ENCODE peak calls at places on chromosomes 5 and 9, in nine cellular contexts. One of them, this sample, is unnamed.
A peak's percentile ranks its signal among the peaks of the same experiment; 100 is the strongest.

GRCh38 chr5:78300464-78301045 is 6.1 kb upstream of the AP3B1 start:
- DNase-seq in transverse colon: no peak
- DNase-seq in tibial nerve: no peak
- DNase-seq in heart left ventricle: no peak
- DNase-seq in spleen: no peak
- DNase-seq in A549: no peak
- DNase-seq in H54: no peak
- DNase-seq in breast epithelium: no peak
- DNase-seq in GM12892: no peak
- DNase-seq in this sample: no peak

GRCh38 chr5:42570946-42571625 is 147.8 kb downstream of the GHR start:
- DNase-seq in transverse colon: no peak
- DNase-seq in tibial nerve: no peak
- DNase-seq in heart left ventricle: no peak
- DNase-seq in spleen: no peak
- DNase-seq in A549: no peak
- DNase-seq in H54: no peak
- DNase-seq in breast epithelium: no peak
- DNase-seq in GM12892: no peak
- DNase-seq in this sample: no peak

GRCh38 chr9:127055745-127056402 is 66.6 kb downstream of the ANGPTL2 start:
- DNase-seq in transverse colon: no peak
- DNase-seq in tibial nerve: no peak
- DNase-seq in heart left ventricle: no peak
- DNase-seq in spleen: no peak
- DNase-seq in A549: no peak
- DNase-seq in H54: no peak
- DNase-seq in breast epithelium: no peak
- DNase-seq in GM12892: no peak
- DNase-seq in this sample: no peak

GRCh38 chr5:157303667-157304327 is 37.9 kb downstream of the CYFIP2 start:
- DNase-seq in transverse colon: no peak
- DNase-seq in tibial nerve: no peak
- DNase-seq in heart left ventricle: peak; percentile 61
- DNase-seq in spleen: no peak
- DNase-seq in A549: no peak
- DNase-seq in H54: no peak
- DNase-seq in breast epithelium: no peak
- DNase-seq in GM12892: no peak
- DNase-seq in this sample: no peak

GRCh38 chr9:29906065-29906464 is 2332.8 kb upstream of the C9orf72 start:
- DNase-seq in transverse colon: no peak
- DNase-seq in tibial nerve: no peak
- DNase-seq in heart left ventricle: no peak
- DNase-seq in spleen: no peak
- DNase-seq in A549: no peak
- DNase-seq in H54: no peak
- DNase-seq in breast epithelium: no peak
- DNase-seq in GM12892: no peak
- DNase-seq in this sample: no peak

GRCh38 chr5:149804478-149805450 is 74.7 kb downstream of the PPARGC1B start:
- DNase-seq in transverse colon: no peak
- DNase-seq in tibial nerve: no peak
- DNase-seq in heart left ventricle: no peak
- DNase-seq in spleen: no peak
- DNase-seq in A549: no peak
- DNase-seq in H54: no peak
- DNase-seq in breast epithelium: no peak
- DNase-seq in GM12892: no peak
- DNase-seq in this sample: no peak

GRCh38 chr5:17227868-17228267 is 10.4 kb downstream of the BASP1 start:
- DNase-seq in transverse colon: no peak
- DNase-seq in tibial nerve: no peak
- DNase-seq in heart left ventricle: no peak
- DNase-seq in spleen: no peak
- DNase-seq in A549: no peak
- DNase-seq in H54: no peak
- DNase-seq in breast epithelium: no peak
- DNase-seq in GM12892: no peak
- DNase-seq in this sample: no peak

GRCh38 chr9:1100945-1101344 is 50.8 kb downstream of the DMRT2 start:
- DNase-seq in transverse colon: peak; percentile 50
- DNase-seq in tibial nerve: no peak
- DNase-seq in heart left ventricle: peak; percentile 42
- DNase-seq in spleen: no peak
- DNase-seq in A549: no peak
- DNase-seq in H54: no peak
- DNase-seq in breast epithelium: no peak
- DNase-seq in GM12892: no peak
- DNase-seq in this sample: no peak

GRCh38 chr5:19880430-19880829 is 107.6 kb downstream of the CDH18 start:
- DNase-seq in transverse colon: no peak
- DNase-seq in tibial nerve: no peak
- DNase-seq in heart left ventricle: no peak
- DNase-seq in spleen: no peak
- DNase-seq in A549: no peak
- DNase-seq in H54: no peak
- DNase-seq in breast epithelium: no peak
- DNase-seq in GM12892: no peak
- DNase-seq in this sample: no peak

GRCh38 chr5:147786115-147786514 is 3.6 kb upstream of the JAKMIP2 start:
- DNase-seq in transverse colon: no peak
- DNase-seq in tibial nerve: no peak
- DNase-seq in heart left ventricle: no peak
- DNase-seq in spleen: no peak
- DNase-seq in A549: no peak
- DNase-seq in H54: no peak
- DNase-seq in breast epithelium: no peak
- DNase-seq in GM12892: no peak
- DNase-seq in this sample: no peak

GRCh38 chr5:147780924-147781530 is 1.5 kb downstream of the JAKMIP2 start:
- DNase-seq in transverse colon: no peak
- DNase-seq in tibial nerve: no peak
- DNase-seq in heart left ventricle: no peak
- DNase-seq in spleen: no peak
- DNase-seq in A549: no peak
- DNase-seq in H54: no peak
- DNase-seq in breast epithelium: no peak
- DNase-seq in GM12892: no peak
- DNase-seq in this sample: no peak

GRCh38 chr5:147784596-147784995 is 2.1 kb upstream of the JAKMIP2 start:
- DNase-seq in transverse colon: no peak
- DNase-seq in tibial nerve: no peak
- DNase-seq in heart left ventricle: no peak
- DNase-seq in spleen: no peak
- DNase-seq in A549: no peak
- DNase-seq in H54: no peak
- DNase-seq in breast epithelium: no peak
- DNase-seq in GM12892: no peak
- DNase-seq in this sample: no peak

GRCh38 chr5:147788023-147788422 is 5.5 kb upstream of the JAKMIP2 start:
- DNase-seq in transverse colon: no peak
- DNase-seq in tibial nerve: no peak
- DNase-seq in heart left ventricle: no peak
- DNase-seq in spleen: no peak
- DNase-seq in A549: no peak
- DNase-seq in H54: no peak
- DNase-seq in breast epithelium: no peak
- DNase-seq in GM12892: no peak
- DNase-seq in this sample: no peak

GRCh38 chr5:147782053-147783028 is at the start of gene JAKMIP2:
- DNase-seq in transverse colon: peak; percentile 42
- DNase-seq in tibial nerve: peak; percentile 52
- DNase-seq in heart left ventricle: peak; percentile 73
- DNase-seq in spleen: peak; percentile 91
- DNase-seq in A549: no peak
- DNase-seq in H54: peak; percentile 36
- DNase-seq in breast epithelium: no peak
- DNase-seq in GM12892: peak; percentile 5
- DNase-seq in this sample: peak; percentile 84
- TF ChIP-seq POLR2A in transverse colon: peak; percentile 22
- TF ChIP-seq POLR2A in tibial nerve: peak; percentile 19
- TF ChIP-seq POLR2A in heart left ventricle: no peak
- TF ChIP-seq POLR2A in spleen: no peak
- TF ChIP-seq POLR2A in A549: no peak
- TF ChIP-seq POLR2A in H54: peak; percentile 80
- TF ChIP-seq POLR2A in breast epithelium: no peak
- TF ChIP-seq POLR2A in GM12892: no peak
- TF ChIP-seq POLR2A in this sample: no peak

GRCh38 chr5:29894668-29895067 is 1298.8 kb upstream of the CDH6 start:
- DNase-seq in transverse colon: no peak
- DNase-seq in tibial nerve: no peak
- DNase-seq in heart left ventricle: no peak
- DNase-seq in spleen: no peak
- DNase-seq in A549: no peak
- DNase-seq in H54: no peak
- DNase-seq in breast epithelium: no peak
- DNase-seq in GM12892: no peak
- DNase-seq in this sample: no peak

GRCh38 chr5:29899583-29899982 is 1293.9 kb upstream of the CDH6 start:
- DNase-seq in transverse colon: no peak
- DNase-seq in tibial nerve: no peak
- DNase-seq in heart left ventricle: no peak
- DNase-seq in spleen: no peak
- DNase-seq in A549: no peak
- DNase-seq in H54: no peak
- DNase-seq in breast epithelium: no peak
- DNase-seq in GM12892: no peak
- DNase-seq in this sample: no peak

GRCh38 chr5:29897916-29898315 is 1295.6 kb upstream of the CDH6 start:
- DNase-seq in transverse colon: no peak
- DNase-seq in tibial nerve: no peak
- DNase-seq in heart left ventricle: no peak
- DNase-seq in spleen: no peak
- DNase-seq in A549: no peak
- DNase-seq in H54: no peak
- DNase-seq in breast epithelium: no peak
- DNase-seq in GM12892: no peak
- DNase-seq in this sample: no peak

DNA sequence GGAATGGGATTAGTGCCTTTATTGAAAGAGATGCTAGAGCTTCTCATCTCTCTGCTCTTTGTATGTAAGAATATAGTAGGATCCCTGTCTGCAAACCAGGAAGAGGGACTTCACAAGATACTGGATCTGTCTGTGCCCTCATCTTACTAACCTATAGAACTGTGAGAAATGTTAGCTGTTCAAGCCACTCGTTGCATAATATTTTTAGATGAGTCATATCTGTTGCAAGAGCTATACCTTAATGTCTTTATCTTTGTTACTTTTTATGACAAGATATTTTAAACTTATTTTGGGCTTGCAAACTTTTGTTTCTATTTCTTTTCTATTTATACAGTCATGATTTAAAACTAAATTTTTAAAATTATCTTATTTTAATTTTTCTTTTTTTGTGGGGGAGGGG is 1296.8 kb upstream of the CDH6 start:
- DNase-seq in transverse colon: no peak
- DNase-seq in tibial nerve: no peak
- DNase-seq in heart left ventricle: no peak
- DNase-seq in spleen: no peak
- DNase-seq in A549: no peak
- DNase-seq in H54: no peak
- DNase-seq in breast epithelium: no peak
- DNase-seq in GM12892: no peak
- DNase-seq in this sample: no peak
- TF ChIP-seq POLR2A in transverse colon: no peak
- TF ChIP-seq POLR2A in tibial nerve: no peak
- TF ChIP-seq POLR2A in heart left ventricle: no peak
- TF ChIP-seq POLR2A in spleen: no peak
- TF ChIP-seq POLR2A in A549: no peak
- TF ChIP-seq POLR2A in H54: no peak
- TF ChIP-seq POLR2A in breast epithelium: no peak
- TF ChIP-seq POLR2A in GM12892: no peak
- TF ChIP-seq POLR2A in this sample: no peak

DNA sequence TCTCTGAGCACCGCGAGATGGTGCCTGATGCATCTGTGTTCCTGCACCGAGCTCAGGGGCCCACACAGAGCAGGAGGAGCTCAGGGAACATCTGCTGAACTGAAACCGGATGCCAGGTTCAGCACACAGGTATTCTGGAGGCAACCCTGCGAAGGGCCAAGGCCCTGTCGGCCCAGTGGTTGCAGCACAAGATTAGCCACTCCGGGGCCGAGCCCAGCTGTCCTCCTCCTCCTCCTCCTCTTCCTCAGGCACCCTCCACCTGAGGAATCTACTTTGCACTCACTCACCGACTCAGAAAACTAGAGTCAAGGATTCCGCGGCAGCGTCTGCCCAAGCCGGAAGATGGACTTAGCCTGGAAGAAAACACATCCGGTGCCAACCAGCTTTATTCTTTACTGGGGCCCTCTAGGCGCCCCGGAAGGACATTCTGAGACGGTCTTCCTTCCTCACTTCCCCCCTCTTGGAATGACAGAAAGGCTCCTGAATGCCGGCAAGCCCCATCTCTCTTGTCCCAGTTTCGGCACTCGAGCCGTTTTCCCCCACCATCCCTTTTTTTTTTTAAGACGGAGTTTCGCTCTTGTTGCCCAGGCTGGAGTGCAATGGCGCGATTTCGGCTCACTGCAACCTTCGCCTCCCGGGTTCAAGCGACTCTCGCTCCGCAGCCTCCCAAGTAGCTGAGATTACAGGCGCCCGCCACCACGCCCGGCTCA is at the start of gene ZBTB6:
- DNase-seq in transverse colon: peak; percentile 80
- DNase-seq in tibial nerve: peak; percentile 20
- DNase-seq in heart left ventricle: peak; percentile 81
- DNase-seq in spleen: peak; percentile 91
- DNase-seq in A549: peak; percentile 87
- DNase-seq in H54: peak; percentile 81
- DNase-seq in breast epithelium: peak; percentile 60
- DNase-seq in GM12892: peak; percentile 67
- DNase-seq in this sample: peak; percentile 75
- TF ChIP-seq POLR2A in transverse colon: peak; percentile 62
- TF ChIP-seq POLR2A in tibial nerve: no peak
- TF ChIP-seq POLR2A in heart left ventricle: no peak
- TF ChIP-seq POLR2A in spleen: no peak
- TF ChIP-seq POLR2A in A549: peak; percentile 8
- TF ChIP-seq POLR2A in H54: peak; percentile 38
- TF ChIP-seq POLR2A in breast epithelium: no peak
- TF ChIP-seq POLR2A in GM12892: peak; percentile 96
- TF ChIP-seq POLR2A in this sample: no peak

DNA sequence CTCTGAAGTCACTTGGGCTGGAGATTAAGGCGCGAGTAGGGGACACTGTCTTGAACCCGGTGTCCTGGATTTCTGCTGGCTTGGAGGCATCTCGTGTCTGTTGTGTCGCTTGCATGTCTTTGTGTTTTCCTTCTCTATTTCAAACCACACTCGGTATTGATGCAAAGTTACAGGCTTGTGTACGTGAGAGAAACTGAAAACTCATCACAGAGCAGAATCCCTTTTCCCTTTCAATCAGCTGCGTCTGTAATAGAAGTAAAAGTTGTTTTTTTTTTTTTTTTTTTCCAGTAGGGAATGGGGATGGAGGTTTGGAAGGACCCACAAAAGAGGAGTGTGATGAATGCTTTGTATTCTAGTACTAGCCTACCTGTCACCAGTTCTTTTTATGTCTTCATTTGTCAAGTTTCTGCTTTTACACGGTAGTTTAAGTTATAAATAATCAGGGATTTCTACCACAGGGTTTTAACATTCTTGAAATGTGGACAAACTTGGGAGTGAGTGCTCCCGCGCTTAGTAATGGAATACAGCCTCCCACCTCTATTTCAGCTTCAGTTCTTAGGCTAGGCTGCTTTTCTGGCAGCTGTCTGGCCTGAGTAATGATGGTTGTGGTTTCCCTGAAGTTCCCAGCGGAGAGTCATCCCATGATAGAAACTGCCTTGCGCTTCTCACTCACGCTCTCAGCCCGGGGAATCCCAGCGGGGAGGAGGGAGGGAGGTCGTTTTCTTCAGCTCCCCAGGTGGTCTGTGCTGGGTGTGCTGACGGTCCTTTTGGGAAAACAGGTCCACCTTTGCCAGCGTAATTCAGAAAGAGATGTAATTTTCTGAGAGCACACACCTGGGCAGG is 789 bp downstream of the TJP2 start:
- DNase-seq in transverse colon: peak; percentile 21
- DNase-seq in tibial nerve: no peak
- DNase-seq in heart left ventricle: peak; percentile 62
- DNase-seq in spleen: no peak
- DNase-seq in A549: no peak
- DNase-seq in H54: peak; percentile 88
- DNase-seq in breast epithelium: no peak
- DNase-seq in GM12892: peak; percentile 39
- DNase-seq in this sample: peak; percentile 87
- TF ChIP-seq POLR2A in transverse colon: no peak
- TF ChIP-seq POLR2A in tibial nerve: no peak
- TF ChIP-seq POLR2A in heart left ventricle: no peak
- TF ChIP-seq POLR2A in spleen: no peak
- TF ChIP-seq POLR2A in A549: no peak
- TF ChIP-seq POLR2A in H54: peak; percentile 7
- TF ChIP-seq POLR2A in breast epithelium: no peak
- TF ChIP-seq POLR2A in GM12892: peak; percentile 44
- TF ChIP-seq POLR2A in this sample: no peak

This sample was measured in lower leg skin.